ENCODE peak calls at places on chromosomes 16 and 17, in eight cellular contexts. F, Z, V, D, R, M, N and Y are unnamed samples.

GRCh38 chr16:82152192-82152591 is 17.8 kb downstream of the MPHOSPH6 start:
- DNase-seq in M (no peak), D (no peak), Z (no peak), V (no peak), F (no peak), N (no peak), R (no peak), Y (no peak)

GRCh38 chr17:1007310-1008007 is 10.5 kb downstream of the TIMM22 start:
- DNase-seq in D (no peak), M (no peak), F (no peak), Z (no peak), R (no peak), N (no peak), V (no peak), Y (no peak)

GRCh38 chr16:57926041-57926440 is 44.9 kb downstream of the CNGB1 start:
- DNase-seq in R (no peak), V (no peak), M (no peak), F (no peak), N (no peak), D (no peak), Z (no peak), Y (no peak)

GRCh38 chr16:88393034-88393433 is 10.3 kb downstream of the ZNF469 start:
- DNase-seq in D (no peak), Z (no peak), N (peak), V (no peak), R (peak), M (peak), F (no peak), Y (no peak)

GRCh38 chr17:57357830-57358426 is 101.6 kb downstream of the MSI2 start:
- DNase-seq in D (no peak), M (no peak), R (no peak), V (no peak), N (peak), Z (peak), F (no peak), Y (no peak)

GRCh38 chr17:75625813-75626486 is 7.3 kb upstream of the SMIM5 start:
- DNase-seq in F (peak), N (no peak), M (no peak), V (no peak), D (peak), Z (peak), R (no peak), Y (no peak)

GRCh38 chr17:29433551-29433950 is 43.4 kb downstream of the TAOK1 start:
- DNase-seq in F (no peak), R (no peak), M (no peak), N (no peak), V (no peak), D (no peak), Z (peak), Y (no peak)

GRCh38 chr16:998211-998610 is 16.6 kb downstream of the SOX8 start:
- DNase-seq in R (no peak), F (no peak), D (no peak), N (no peak), Z (no peak), V (no peak), M (no peak), Y (no peak)

GRCh38 chr16:23668225-23668624 is 10.5 kb upstream of the PLK1 start:
- DNase-seq in D (peak), V (no peak), M (no peak), R (no peak), N (no peak), Z (no peak), F (no peak), Y (no peak)

GRCh38 chr16:27735031-27735430 is 185.1 kb downstream of the KATNIP start:
- DNase-seq in N (no peak), R (no peak), M (no peak), V (no peak), F (no peak), Z (no peak), D (no peak), Y (no peak)

GRCh38 chr17:72953621-72954020 is 138.9 kb downstream of the SLC39A11 start:
- DNase-seq in F (no peak), M (no peak), V (no peak), R (no peak), Z (no peak), D (no peak), N (no peak), Y (no peak)

GRCh38 chr16:30658731-30659506 is 688 bp downstream of the FBRS start:
- DNase-seq in M (peak), D (peak), N (peak), F (no peak), Z (peak), V (peak), R (peak), Y (peak)

GRCh38 chr17:40074871-40075215 is 12.1 kb downstream of the THRA start:
- DNase-seq in F (no peak), Z (no peak), R (no peak), V (no peak), D (peak), N (no peak), M (no peak), Y (no peak)

GRCh38 chr16:85002643-85003042 is 8.7 kb downstream of the ZDHHC7 start:
- DNase-seq in D (peak), R (peak), M (no peak), V (no peak), N (no peak), F (no peak), Z (no peak), Y (no peak)

GRCh38 chr17:269616-270514 is 82.7 kb downstream of the RPH3AL start:
- DNase-seq in N (no peak), M (peak), V (no peak), R (no peak), D (no peak), F (no peak), Z (no peak), Y (peak)

GRCh38 chr16:66170989-66171388 is 195.5 kb upstream of the CDH5 start:
- DNase-seq in D (no peak), Z (no peak), R (no peak), V (no peak), M (no peak), F (no peak), N (no peak), Y (no peak)

GRCh38 chr16:8753411-8754054 is 43.9 kb downstream of the TMEM186 start:
- DNase-seq in D (no peak), R (no peak), V (no peak), Z (no peak), M (peak), F (no peak), N (no peak), Y (no peak)

GRCh38 chr17:28963212-28963611 is 11.9 kb upstream of the PHF12 start:
- DNase-seq in V (no peak), D (no peak), F (no peak), Z (no peak), M (peak), R (no peak), N (no peak), Y (no peak)

GRCh38 chr17:74677558-74678466 is 34.9 kb downstream of the CD300LF start:
- DNase-seq in F (peak), R (no peak), D (peak), M (no peak), N (peak), Z (no peak), V (no peak), Y (no peak)

GRCh38 chr16:19419691-19420060 is 2.0 kb downstream of the TMC5 start:
- DNase-seq in Z (no peak), N (no peak), V (no peak), R (no peak), M (no peak), D (peak), F (no peak), Y (no peak)

GRCh38 chr17:76432712-76433336 is 20.1 kb downstream of the UBE2O start:
- DNase-seq in F (no peak), R (no peak), N (no peak), Z (no peak), M (no peak), D (peak), V (no peak), Y (no peak)

GRCh38 chr16:75065808-75066149 is 50.8 kb downstream of the LDHD start:
- DNase-seq in F (no peak), N (no peak), D (no peak), M (no peak), V (no peak), Z (no peak), R (no peak), Y (no peak)

GRCh38 chr17:82440991-82441627 is 9.4 kb downstream of the CYBC1 start:
- DNase-seq in N (no peak), F (no peak), D (no peak), Z (peak), V (no peak), R (no peak), M (peak), Y (no peak)

GRCh38 chr17:76071497-76072148 is 694 bp downstream of the SRP68 start:
- DNase-seq in V (no peak), D (no peak), Z (peak), N (no peak), M (no peak), F (no peak), R (no peak), Y (no peak)

GRCh38 chr17:4098516-4099209 is 44.2 kb downstream of the ZZEF1 start:
- DNase-seq in M (no peak), N (no peak), Z (no peak), D (no peak), R (no peak), F (no peak), V (no peak), Y (no peak)

GRCh38 chr17:732788-733720 is 658 bp downstream of the TLCD3A start:
- DNase-seq in Z (peak), D (peak), V (no peak), N (peak), M (peak), F (no peak), R (no peak), Y (peak)

GRCh38 chr16:54166342-54166865 is 120.2 kb downstream of the IRX3 start:
- DNase-seq in V (no peak), M (no peak), N (no peak), D (no peak), R (no peak), F (no peak), Z (no peak), Y (no peak)

GRCh38 chr17:75289832-75290337 is 652 bp upstream of the SLC25A19 start:
- DNase-seq in Z (no peak), N (peak), R (peak), M (peak), V (no peak), F (no peak), D (peak), Y (no peak)

GRCh38 chr17:15465045-15465701 is 2.2 kb downstream of the CDRT4 start:
- DNase-seq in M (no peak), Z (no peak), N (no peak), F (no peak), D (no peak), R (no peak), V (no peak), Y (no peak)

GRCh38 chr16:59698341-59698979 is 964.3 kb upstream of the GOT2 start:
- DNase-seq in R (no peak), Z (no peak), F (no peak), D (peak), V (no peak), M (no peak), N (no peak), Y (no peak)

GRCh38 chr17:76791053-76791980 is 53.4 kb downstream of the MFSD11 start:
- DNase-seq in F (no peak), D (peak), N (no peak), M (no peak), Z (peak), R (no peak), V (peak), Y (no peak)

GRCh38 chr16:81384006-81384405 is 60.6 kb upstream of the CMIP start:
- DNase-seq in R (no peak), N (no peak), M (no peak), F (no peak), V (no peak), Z (no peak), D (no peak), Y (no peak)

GRCh38 chr17:7862692-7863437 is 5.1 kb downstream of the CYB5D1 start:
- DNase-seq in D (peak), V (no peak), N (peak), M (peak), R (peak), Z (no peak), F (peak), Y (no peak)

GRCh38 chr17:36544049-36544319 is 735 bp upstream of the GGNBP2 start:
- DNase-seq in V (no peak), D (peak), Z (peak), R (no peak), N (peak), M (peak), F (peak), Y (no peak)

GRCh38 chr16:22813223-22813945 is 578 bp upstream of the HS3ST2 start:
- DNase-seq in Z (peak), R (no peak), M (peak), F (peak), N (peak), D (peak), V (no peak), Y (peak)

DNA sequence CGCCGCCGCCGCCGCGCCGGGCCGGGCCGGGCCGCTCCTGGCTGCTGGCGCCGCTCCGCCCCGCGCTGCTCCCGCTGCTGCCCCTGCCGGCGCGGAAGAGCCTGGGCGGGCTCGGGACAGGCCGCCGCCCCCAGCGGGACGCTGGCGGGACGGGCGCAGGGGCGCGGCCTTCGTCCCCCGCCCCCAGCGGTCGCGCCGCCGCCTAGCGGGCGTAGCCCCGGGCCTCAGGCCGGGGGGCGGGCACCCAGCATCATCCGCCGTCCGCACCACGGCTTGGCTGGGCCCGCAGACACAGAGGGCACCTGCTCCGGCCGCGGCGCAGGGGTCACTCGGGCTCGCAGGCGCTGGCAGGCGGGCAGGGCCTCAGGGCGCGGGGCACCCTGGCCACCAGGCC is at the start of gene AMFR:
- DNase-seq in Z (peak), D (peak), R (no peak), N (peak), M (peak), F (peak), V (no peak), Y (peak)
- TF ChIP-seq CTCF in Z (peak), D (no peak), R (peak), N (peak), M (peak), F (peak), V (no peak), Y (peak)

DNA sequence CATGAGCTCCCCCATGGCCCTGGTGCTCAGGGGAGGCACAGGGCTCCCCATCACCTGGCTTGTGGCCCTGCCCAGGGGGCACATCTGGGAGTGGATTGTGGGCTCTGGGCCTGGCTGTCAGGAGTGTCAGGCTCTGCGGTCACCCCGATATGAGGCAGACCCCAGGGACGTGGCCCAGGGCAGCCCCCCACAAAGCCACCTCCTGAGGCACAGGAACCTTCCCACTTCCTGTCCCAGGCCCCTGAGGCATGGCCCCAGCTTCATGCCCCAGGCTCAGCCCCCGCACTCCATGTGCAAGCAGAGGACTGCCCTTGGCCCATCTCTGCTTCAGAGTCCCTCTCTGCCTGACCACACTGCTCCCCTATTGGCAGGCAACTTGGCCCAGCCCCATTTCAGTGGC is 160.3 kb downstream of the PCTP start:
- DNase-seq in F (no peak), R (no peak), V (no peak), Z (no peak), M (no peak), N (no peak), D (no peak), Y (no peak)
- TF ChIP-seq CTCF in F (no peak), R (no peak), V (no peak), Z (no peak), M (no peak), N (no peak), D (no peak), Y (no peak)

GRCh38 chr17:50379733-50380132 is 6.7 kb downstream of the EME1 start:
- DNase-seq in F (no peak), M (no peak), V (no peak), Z (no peak), R (no peak), D (no peak), N (no peak), Y (no peak)

GRCh38 chr17:50381920-50382319 is 8.9 kb downstream of the EME1 start:
- DNase-seq in Z (no peak), F (no peak), N (no peak), R (no peak), V (no peak), M (no peak), D (peak), Y (no peak)

GRCh38 chr17:50382931-50383330 is 9.9 kb downstream of the EME1 start:
- DNase-seq in F (no peak), M (no peak), N (no peak), D (no peak), Z (no peak), V (no peak), R (no peak), Y (no peak)

GRCh38 chr17:50381260-50381815 is 8.3 kb downstream of the EME1 start:
- DNase-seq in F (no peak), V (no peak), M (no peak), N (no peak), D (no peak), R (no peak), Z (no peak), Y (no peak)

DNA sequence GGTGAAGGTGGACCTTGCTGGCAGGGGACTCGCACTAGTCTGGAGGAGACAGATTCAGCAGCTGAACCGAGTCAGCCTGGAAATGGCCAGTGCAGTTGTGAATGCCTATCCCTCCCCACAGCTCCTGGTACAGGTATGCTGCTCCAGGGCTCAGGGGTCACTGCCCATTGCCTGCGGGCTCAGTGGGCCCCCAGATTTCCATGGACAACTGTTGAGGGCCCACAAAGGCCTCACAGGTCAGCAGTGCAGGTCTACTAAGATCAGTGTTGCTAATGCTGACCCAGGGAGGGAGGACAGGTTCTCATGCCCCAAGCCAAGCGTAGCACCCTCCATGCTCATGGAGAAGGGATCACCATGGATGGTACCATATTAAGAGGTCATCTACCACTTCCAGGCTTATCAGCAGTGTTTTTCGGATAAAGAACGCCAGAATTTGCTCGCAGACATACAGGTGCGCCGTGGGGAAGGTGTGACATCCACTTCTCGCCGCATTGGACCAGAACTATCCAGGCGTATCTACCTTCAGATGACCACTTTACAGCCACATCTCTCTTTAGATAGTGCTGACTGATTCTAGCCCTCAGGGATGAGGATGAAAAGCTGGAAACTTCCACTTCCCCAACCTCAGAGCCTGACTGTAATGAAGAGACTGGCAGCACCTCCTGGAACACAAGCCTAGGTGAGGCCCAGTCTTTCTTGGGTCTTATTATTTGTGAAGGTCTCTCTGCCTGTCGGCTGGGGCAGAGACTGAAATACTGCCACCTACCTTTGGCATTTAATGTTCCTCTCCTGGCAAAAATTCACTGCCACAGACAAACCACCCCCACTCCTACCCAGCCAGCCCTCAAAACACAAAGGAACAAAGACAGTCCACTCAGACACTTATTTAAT is 7.6 kb downstream of the EME1 start:
- DNase-seq in Z (no peak), F (no peak), R (no peak), M (no peak), D (no peak), V (no peak), N (no peak), Y (no peak)
- TF ChIP-seq CTCF in Z (no peak), F (peak), R (no peak), M (no peak), D (peak), V (peak), N (no peak), Y (no peak)

GRCh38 chr16:17607075-17607509 is 136.3 kb upstream of the XYLT1 start:
- DNase-seq in F (no peak), R (no peak), N (no peak), V (no peak), D (no peak), Z (no peak), M (no peak), Y (no peak)
- TF ChIP-seq CTCF in F (no peak), R (no peak), N (no peak), V (no peak), D (no peak), Z (no peak), M (no peak), Y (no peak)